ENCODE peak calls at places on chromosomes 12 and 14, in five cellular contexts. J, S, N, T and O are unnamed samples.

GRCh38 chr14:52987514-52987913 is 36.7 kb upstream of the FERMT2 start:
- DNase-seq in T (no peak), S (no peak), J (no peak), N (no peak), O (peak; percentile 25)

GRCh38 chr14:105094193-105094907 is 29.1 kb upstream of the GPR132 start:
- DNase-seq in S (no peak), N (no peak), T (no peak), J (no peak), O (no peak)

GRCh38 chr12:112458330-112458729 is 39.6 kb downstream of the PTPN11 start:
- DNase-seq in J (no peak), T (no peak), S (no peak), N (no peak), O (no peak)

GRCh38 chr14:39107624-39108023 is 4.6 kb upstream of the SEC23A start:
- DNase-seq in N (no peak), T (no peak), S (no peak), J (peak; percentile 69), O (peak; percentile 62)

GRCh38 chr12:92538970-92539749 is 163.6 kb upstream of the PLEKHG7 start:
- DNase-seq in T (peak; percentile 47), J (peak; percentile 89), N (peak; percentile 54), S (no peak), O (peak; percentile 95)

GRCh38 chr12:92784356-92784755 is 81.6 kb downstream of the PLEKHG7 start:
- DNase-seq in S (no peak), N (peak; percentile 61), J (peak; percentile 66), T (no peak), O (no peak)

GRCh38 chr12:8698132-8698829 is 490 bp downstream of the RIMKLB start:
- DNase-seq in T (no peak), S (peak; percentile 78), N (no peak), J (peak; percentile 45), O (peak; percentile 55)

GRCh38 chr12:12384601-12385321 is 27.9 kb downstream of the BORCS5 start:
- DNase-seq in N (no peak), S (no peak), J (no peak), T (no peak), O (no peak)

GRCh38 chr12:1607940-1608782 is 13.8 kb upstream of the FBXL14 start:
- DNase-seq in J (peak; percentile 84), N (no peak), S (no peak), T (no peak), O (peak; percentile 66)

GRCh38 chr12:104622942-104623341 is 166.2 kb downstream of the CHST11 start:
- DNase-seq in N (no peak), S (no peak), T (no peak), J (no peak), O (no peak)

GRCh38 chr12:15712160-15712559 is 77.0 kb downstream of the EPS8 start:
- DNase-seq in T (no peak), S (no peak), J (no peak), N (no peak), O (no peak)

GRCh38 chr14:69815556-69815955 is 18.5 kb upstream of the SLC10A1 start:
- DNase-seq in J (no peak), N (no peak), T (no peak), S (no peak), O (no peak)

GRCh38 chr14:37697489-37698121 is 102.2 kb downstream of the TTC6 start:
- DNase-seq in T (no peak), J (peak; percentile 2), N (peak; percentile 23), S (no peak), O (peak; percentile 5)

GRCh38 chr12:91204416-91204815 is 21.8 kb upstream of the DCN start:
- DNase-seq in S (no peak), J (no peak), T (no peak), N (no peak), O (no peak)

GRCh38 chr12:51678086-51678724 is 87.2 kb downstream of the SCN8A start:
- DNase-seq in S (no peak), N (no peak), T (peak; percentile 34), J (peak; percentile 55), O (peak; percentile 63)

GRCh38 chr12:89092297-89092696 is 260.0 kb downstream of the DUSP6 start:
- DNase-seq in N (no peak), T (no peak), J (no peak), S (no peak), O (no peak)

GRCh38 chr12:94193623-94194022 is 45.2 kb downstream of the PLXNC1 start:
- DNase-seq in S (no peak), J (no peak), N (no peak), T (no peak), O (no peak)

GRCh38 chr12:108605000-108605689 is 7.3 kb upstream of the TMEM119 start:
- DNase-seq in J (no peak), T (no peak), N (no peak), S (no peak), O (peak; percentile 47)

GRCh38 chr12:19867970-19868369 is 428.7 kb downstream of the AEBP2 start:
- DNase-seq in S (no peak), T (no peak), J (no peak), N (no peak), O (no peak)

GRCh38 chr12:54697836-54698235 is 49.7 kb upstream of the DCD start:
- DNase-seq in S (no peak), J (no peak), N (no peak), T (no peak), O (no peak)

GRCh38 chr14:55339770-55340169 is 68.5 kb downstream of the FBXO34 start:
- DNase-seq in T (no peak), N (no peak), S (peak; percentile 33), J (no peak), O (no peak)

GRCh38 chr12:106918746-106919145 is 37.0 kb upstream of the TMEM263 start:
- DNase-seq in S (no peak), N (no peak), J (peak; percentile 14), T (peak; percentile 6), O (peak; percentile 27)

GRCh38 chr14:40122978-40123648 is 690.9 kb upstream of the FBXO33 start:
- DNase-seq in J (no peak), N (no peak), S (no peak), T (peak; percentile 8), O (no peak)

GRCh38 chr12:93032748-93033147 is 103.7 kb upstream of the EEA1 start:
- DNase-seq in S (no peak), N (no peak), J (no peak), T (no peak), O (peak; percentile 13)

GRCh38 chr14:75259510-75259855 is 19.1 kb upstream of the FOS start:
- DNase-seq in T (no peak), J (peak; percentile 62), N (no peak), S (no peak), O (peak; percentile 74)

GRCh38 chr14:99230271-99231141 is 41.5 kb downstream of the BCL11B start:
- DNase-seq in N (no peak), T (no peak), J (no peak), S (no peak), O (no peak)

GRCh38 chr14:99233222-99234035 is 38.6 kb downstream of the BCL11B start:
- DNase-seq in N (no peak), S (no peak), T (no peak), J (no peak), O (no peak)

GRCh38 chr14:99232406-99233214 is 39.4 kb downstream of the BCL11B start:
- DNase-seq in N (no peak), T (no peak), S (no peak), J (no peak), O (no peak)

GRCh38 chr14:99231181-99231849 is 40.7 kb downstream of the BCL11B start:
- DNase-seq in T (no peak), J (no peak), S (no peak), N (no peak), O (no peak)

GRCh38 chr14:99231850-99232401 is 40.1 kb downstream of the BCL11B start:
- DNase-seq in J (no peak), N (no peak), S (peak; percentile 82), T (peak; percentile 15), O (no peak)
- H3K4me3 ChIP-seq in J (no peak overlapping the region), N (no peak overlapping the region), S (peak overlapping the region; percentile 60), T (no peak overlapping the region), O (no peak overlapping the region)

DNA sequence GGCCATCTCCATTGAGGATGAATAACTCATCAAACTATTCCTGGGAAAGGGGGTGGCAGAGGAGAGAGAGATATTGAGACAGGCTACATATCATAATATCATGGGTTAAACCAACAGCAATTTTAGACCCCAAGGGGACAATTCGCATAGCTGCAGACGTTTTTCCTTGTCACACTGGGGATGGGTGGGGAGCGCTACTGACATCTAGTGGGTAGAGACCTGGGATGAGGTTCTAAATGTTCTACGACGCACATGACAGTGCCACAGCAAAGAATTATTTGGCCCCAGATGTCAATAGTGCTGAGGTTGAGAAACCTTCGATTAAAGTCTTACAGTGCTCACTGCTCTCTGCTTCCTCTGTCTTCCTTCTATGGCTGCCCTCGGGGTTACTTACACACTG is 425.6 kb downstream of the NRXN3 start:
- DNase-seq in S (peak; percentile 48), T (no peak), N (no peak), J (no peak), O (no peak)
- TF ChIP-seq CTCF in S (peak; percentile 62), T (no peak), N (peak; percentile 34), J (peak; percentile 29), O (peak; percentile 26)

GRCh38 chr12:120784804-120785203 is 59.2 kb downstream of the ACADS start:
- DNase-seq in T (no peak), J (no peak), N (no peak), S (no peak), O (no peak)

GRCh38 chr12:120791669-120792176 is 66.1 kb downstream of the ACADS start:
- DNase-seq in N (no peak), J (no peak), T (no peak), S (no peak), O (no peak)

GRCh38 chr12:120787889-120788288 is 62.3 kb downstream of the ACADS start:
- DNase-seq in J (no peak), N (no peak), T (no peak), S (no peak), O (no peak)

GRCh38 chr12:120793357-120793756 is 67.7 kb downstream of the ACADS start:
- DNase-seq in S (no peak), N (no peak), J (no peak), T (no peak), O (no peak)

DNA sequence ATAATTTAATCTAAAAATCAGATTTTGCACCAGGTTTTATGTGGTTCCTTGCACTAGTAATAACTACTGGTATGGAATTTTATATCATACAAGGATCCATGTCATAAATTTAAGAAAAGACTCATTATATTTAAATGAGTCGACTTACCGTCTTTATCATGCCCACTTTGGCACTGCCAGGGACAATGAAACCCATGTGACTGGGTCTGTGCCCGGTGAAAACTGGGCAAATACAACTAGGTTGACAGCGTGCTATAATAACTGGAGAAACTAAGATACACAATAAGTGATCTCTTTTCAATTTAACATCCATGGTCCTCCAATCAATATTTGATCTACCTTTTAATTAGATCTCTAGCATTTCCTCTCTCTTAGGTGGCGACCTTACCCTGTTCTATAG is 64.5 kb downstream of the ACADS start:
- DNase-seq in J (no peak), S (no peak), T (no peak), N (no peak), O (no peak)
- H3K4me3 ChIP-seq in J (no peak overlapping the region), S (no peak overlapping the region), T (no peak overlapping the region), N (no peak overlapping the region), O (no peak overlapping the region)

DNA sequence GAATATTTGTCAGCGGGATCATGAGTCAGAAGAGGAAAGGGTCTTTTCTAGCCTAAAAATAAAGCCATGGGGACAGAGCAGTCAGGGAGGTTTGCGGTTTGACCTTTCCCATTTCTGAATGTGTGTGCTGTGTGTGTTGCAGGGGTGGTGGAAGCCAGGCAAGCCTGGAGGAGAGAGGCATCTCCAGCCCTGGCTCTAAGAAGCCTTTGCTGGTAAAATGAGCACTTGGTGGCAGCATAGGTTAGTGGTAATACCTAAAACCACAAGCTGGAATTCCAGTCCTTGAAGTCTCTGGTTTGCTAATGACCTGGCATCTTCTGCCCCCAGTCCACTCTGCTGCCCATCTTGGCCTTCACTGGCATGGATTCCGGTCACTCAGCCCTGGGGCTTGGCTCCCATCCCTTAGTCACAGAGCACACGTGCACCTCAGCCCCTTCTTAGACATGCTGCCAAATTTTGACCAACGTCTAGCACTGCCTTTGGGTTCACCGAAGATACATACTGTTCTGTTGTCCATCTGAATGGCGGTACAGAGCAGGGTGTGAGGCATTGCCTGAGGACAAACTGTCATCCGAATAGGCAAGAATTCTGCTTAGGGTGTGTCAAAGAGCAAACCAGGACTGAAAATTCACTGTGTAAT is 52.7 kb downstream of the KCNA5 start:
- DNase-seq in J (peak; percentile 23), T (peak; percentile 4), N (peak; percentile 51), S (no peak), O (peak; percentile 22)
- TF ChIP-seq CTCF in J (no peak), T (no peak), N (peak; percentile 47), S (peak; percentile 26), O (no peak)